ENCODE peak calls at places on chromosomes 6 and 20, in six cellular contexts. J is H1, Q is IMR-90, L is SK-N-SH, G is HepG2, T is A549. K is an unnamed sample.

GRCh38 chr6:42978793-42979522 is at the start of gene PEX6:
- DNase-seq in J (peak), Q (peak), L (peak), G (peak), T (peak), K (peak)

GRCh38 chr6:85673198-85674139 is 30.8 kb upstream of the SYNCRIP start:
- DNase-seq in J (no peak), Q (no peak), L (no peak), G (no peak), T (no peak), K (peak)

GRCh38 chr20:61186771-61187170 is 65.3 kb upstream of the CDH4 start:
- DNase-seq in J (no peak), Q (peak), L (no peak), G (no peak), T (no peak), K (no peak)

GRCh38 chr20:4174909-4175308 is 159.6 kb upstream of the RNF24 start:
- DNase-seq in J (no peak), Q (no peak), L (no peak), G (no peak), T (no peak), K (no peak)

GRCh38 chr20:38722708-38723068 is 1.6 kb upstream of the SLC32A1 start:
- DNase-seq in J (no peak), Q (no peak), L (peak), G (no peak), T (no peak), K (no peak)

GRCh38 chr6:18242062-18242851 is 22.1 kb downstream of the DEK start:
- DNase-seq in J (no peak), Q (peak), L (no peak), G (peak), T (no peak), K (no peak)

GRCh38 chr6:17601389-17601703 is 1.2 kb downstream of the FAM8A1 start:
- DNase-seq in J (no peak), Q (peak), L (peak), G (no peak), T (no peak), K (no peak)

GRCh38 chr20:34736106-34736505 is 32.0 kb downstream of the TP53INP2 start:
- DNase-seq in J (no peak), Q (no peak), L (no peak), G (no peak), T (no peak), K (no peak)

GRCh38 chr6:31794294-31794865 is 1.2 kb downstream of the VARS1 start:
- DNase-seq in J (no peak), Q (peak), L (no peak), G (no peak), T (no peak), K (peak)

GRCh38 chr6:26358511-26358981 is 6.5 kb upstream of the BTN3A2 start:
- DNase-seq in J (no peak), Q (no peak), L (no peak), G (no peak), T (no peak), K (no peak)

GRCh38 chr20:57653910-57654309 is 33.7 kb upstream of the ZBP1 start:
- DNase-seq in J (no peak), Q (no peak), L (peak), G (no peak), T (peak), K (no peak)

GRCh38 chr20:63215101-63216040 is 560 bp downstream of the YTHDF1 start:
- DNase-seq in J (no peak), Q (peak), L (peak), G (peak), T (peak), K (peak)

GRCh38 chr6:85676086-85676729 is 33.5 kb upstream of the SYNCRIP start:
- DNase-seq in J (no peak), Q (no peak), L (no peak), G (no peak), T (no peak), K (no peak)

GRCh38 chr6:111661541-111662041 is 55.9 kb upstream of the TRAF3IP2 start:
- DNase-seq in J (peak), Q (no peak), L (no peak), G (no peak), T (no peak), K (peak)

GRCh38 chr6:139863356-139863755 is 488.9 kb upstream of the CITED2 start:
- DNase-seq in J (no peak), Q (peak), L (no peak), G (no peak), T (no peak), K (no peak)

GRCh38 chr6:113989675-113990074 is 18.7 kb upstream of the HDAC2 start:
- DNase-seq in J (no peak), Q (peak), L (no peak), G (no peak), T (no peak), K (no peak)

GRCh38 chr20:5918856-5919633 is 31.3 kb downstream of the TRMT6 start:
- DNase-seq in J (no peak), Q (peak), L (no peak), G (peak), T (peak), K (no peak)

GRCh38 chr6:139882234-139882633 is 507.8 kb upstream of the CITED2 start:
- DNase-seq in J (no peak), Q (peak), L (no peak), G (no peak), T (no peak), K (no peak)

GRCh38 chr6:154532426-154532825 is 21.9 kb upstream of the CNKSR3 start:
- DNase-seq in J (no peak), Q (no peak), L (no peak), G (no peak), T (no peak), K (no peak)

GRCh38 chr20:9147553-9148024 is 78.7 kb downstream of the PLCB4 start:
- DNase-seq in J (no peak), Q (peak), L (no peak), G (no peak), T (peak), K (peak)

DNA sequence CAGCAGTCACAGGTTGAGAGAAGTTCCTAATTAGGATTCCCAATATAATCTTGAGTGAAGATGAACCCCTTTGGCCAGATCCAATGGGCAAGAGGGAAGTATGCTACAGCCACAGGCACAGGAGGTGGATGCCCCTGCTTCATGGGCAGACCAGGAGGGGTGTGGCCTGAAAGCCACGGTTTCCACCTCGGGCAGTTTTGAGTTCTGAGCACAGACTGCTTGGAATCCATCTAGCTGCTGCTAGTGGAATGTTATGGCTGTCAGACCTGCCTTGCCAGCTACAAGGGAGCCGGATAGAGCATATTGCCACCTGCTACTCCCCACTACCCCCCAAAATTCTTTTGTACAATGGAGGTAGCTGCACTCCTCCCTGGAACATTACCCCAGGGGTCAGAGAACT is 672.9 kb downstream of the HACE1 start:
- DNase-seq in J (no peak), Q (no peak), L (no peak), G (no peak), T (no peak), K (no peak)
- TF ChIP-seq USF2 in J (no peak), Q (no peak), L (no peak), G (no peak), T (no peak), K (no peak)

GRCh38 chr20:47950103-47950502 is 164.8 kb upstream of the SULF2 start:
- DNase-seq in J (no peak), Q (no peak), L (peak), G (no peak), T (no peak), K (peak)
- TF ChIP-seq USF2 in J (no peak), Q (no peak), L (no peak), G (no peak), T (no peak), K (no peak)

GRCh38 chr20:40265872-40266533 is 423.0 kb downstream of the MAFB start:
- DNase-seq in J (no peak), Q (no peak), L (peak), G (peak), T (no peak), K (no peak)
- TF ChIP-seq USF2 in J (no peak), Q (no peak), L (no peak), G (no peak), T (no peak), K (no peak)

GRCh38 chr6:37057128-37057471 is 51.6 kb downstream of the FGD2 start:
- DNase-seq in J (no peak), Q (no peak), L (no peak), G (no peak), T (no peak), K (no peak)

GRCh38 chr6:37056439-37057127 is 51.1 kb downstream of the FGD2 start:
- DNase-seq in J (no peak), Q (peak), L (no peak), G (peak), T (peak), K (no peak)

GRCh38 chr6:37054580-37054979 is 49.1 kb downstream of the FGD2 start:
- DNase-seq in J (no peak), Q (no peak), L (no peak), G (no peak), T (no peak), K (no peak)

GRCh38 chr6:37057678-37058077 is 52.2 kb downstream of the FGD2 start:
- DNase-seq in J (no peak), Q (no peak), L (no peak), G (no peak), T (no peak), K (no peak)

GRCh38 chr6:37056112-37056403 is 50.6 kb downstream of the FGD2 start:
- DNase-seq in J (no peak), Q (no peak), L (no peak), G (no peak), T (no peak), K (peak)
- TF ChIP-seq USF2 in J (no peak), Q (no peak), L (no peak), G (no peak), T (no peak), K (no peak)

K was measured in K562.